ENCODE peak calls at places on chromosomes 4 and X, in five cellular contexts. One of them, this sample, is unnamed.

GRCh38 chr4:186693159-186693815 is 30.4 kb downstream of the FAT1 start:
- DNase-seq in NCI-H82: no peak
- DNase-seq in GM20000: no peak
- DNase-seq in mucosa of gallbladder: peak; percentile 59
- DNase-seq in activated T-helper 9 cell treated with anti-CD3 and anti-CD28 coated beads, Interleukin-2, amount 50 U/mL, for 16 hours: no peak
- DNase-seq in this sample: peak; percentile 69

GRCh38 chr4:186105721-186106335 is 1.3 kb downstream of the FAM149A start:
- DNase-seq in NCI-H82: no peak
- DNase-seq in GM20000: peak; percentile 41
- DNase-seq in mucosa of gallbladder: no peak
- DNase-seq in activated T-helper 9 cell treated with anti-CD3 and anti-CD28 coated beads, Interleukin-2, amount 50 U/mL, for 16 hours: no peak
- DNase-seq in this sample: no peak

GRCh38 chr4:183503497-183504063 is 1.3 kb upstream of the ING2 start:
- DNase-seq in NCI-H82: peak; percentile 66
- DNase-seq in GM20000: peak; percentile 20
- DNase-seq in mucosa of gallbladder: no peak
- DNase-seq in activated T-helper 9 cell treated with anti-CD3 and anti-CD28 coated beads, Interleukin-2, amount 50 U/mL, for 16 hours: no peak
- DNase-seq in this sample: peak; percentile 5

GRCh38 chr4:110394871-110395270 is 81.1 kb upstream of the ENPEP start:
- DNase-seq in NCI-H82: no peak
- DNase-seq in GM20000: no peak
- DNase-seq in mucosa of gallbladder: no peak
- DNase-seq in activated T-helper 9 cell treated with anti-CD3 and anti-CD28 coated beads, Interleukin-2, amount 50 U/mL, for 16 hours: no peak
- DNase-seq in this sample: no peak

GRCh38 chr4:6466756-6467381 is 5.5 kb downstream of the PPP2R2C start:
- DNase-seq in NCI-H82: no peak
- DNase-seq in GM20000: no peak
- DNase-seq in mucosa of gallbladder: no peak
- DNase-seq in activated T-helper 9 cell treated with anti-CD3 and anti-CD28 coated beads, Interleukin-2, amount 50 U/mL, for 16 hours: no peak
- DNase-seq in this sample: no peak

GRCh38 chrX:111095974-111096870 is at the start of gene PAK3:
- DNase-seq in NCI-H82: peak; percentile 88
- DNase-seq in GM20000: no peak
- DNase-seq in mucosa of gallbladder: peak; percentile 18
- DNase-seq in activated T-helper 9 cell treated with anti-CD3 and anti-CD28 coated beads, Interleukin-2, amount 50 U/mL, for 16 hours: peak; percentile 9
- DNase-seq in this sample: peak; percentile 12

GRCh38 chr4:145779319-145779801 is 99.4 kb downstream of the C4orf51 start:
- DNase-seq in NCI-H82: no peak
- DNase-seq in GM20000: no peak
- DNase-seq in mucosa of gallbladder: no peak
- DNase-seq in activated T-helper 9 cell treated with anti-CD3 and anti-CD28 coated beads, Interleukin-2, amount 50 U/mL, for 16 hours: no peak
- DNase-seq in this sample: no peak

GRCh38 chr4:82753238-82753637 is 45.4 kb downstream of the SCD5 start:
- DNase-seq in NCI-H82: no peak
- DNase-seq in GM20000: no peak
- DNase-seq in mucosa of gallbladder: no peak
- DNase-seq in activated T-helper 9 cell treated with anti-CD3 and anti-CD28 coated beads, Interleukin-2, amount 50 U/mL, for 16 hours: no peak
- DNase-seq in this sample: no peak

GRCh38 chr4:158970786-158971185 is 132.1 kb upstream of the RAPGEF2 start:
- DNase-seq in NCI-H82: no peak
- DNase-seq in GM20000: no peak
- DNase-seq in mucosa of gallbladder: no peak
- DNase-seq in activated T-helper 9 cell treated with anti-CD3 and anti-CD28 coated beads, Interleukin-2, amount 50 U/mL, for 16 hours: no peak
- DNase-seq in this sample: no peak

GRCh38 chrX:114611018-114611619 is 27.2 kb downstream of the HTR2C start:
- DNase-seq in NCI-H82: peak; percentile 72
- DNase-seq in GM20000: peak; percentile 6
- DNase-seq in mucosa of gallbladder: peak; percentile 15
- DNase-seq in activated T-helper 9 cell treated with anti-CD3 and anti-CD28 coated beads, Interleukin-2, amount 50 U/mL, for 16 hours: no peak
- DNase-seq in this sample: peak; percentile 33

GRCh38 chr4:122783301-122784215 is 43.1 kb upstream of the FGF2 start:
- DNase-seq in NCI-H82: no peak
- DNase-seq in GM20000: no peak
- DNase-seq in mucosa of gallbladder: peak; percentile 26
- DNase-seq in activated T-helper 9 cell treated with anti-CD3 and anti-CD28 coated beads, Interleukin-2, amount 50 U/mL, for 16 hours: no peak
- DNase-seq in this sample: peak; percentile 73

GRCh38 chr4:113837397-113837796 is 75.9 kb upstream of the CAMK2D start:
- DNase-seq in NCI-H82: peak; percentile 1
- DNase-seq in GM20000: peak; percentile 59
- DNase-seq in mucosa of gallbladder: no peak
- DNase-seq in activated T-helper 9 cell treated with anti-CD3 and anti-CD28 coated beads, Interleukin-2, amount 50 U/mL, for 16 hours: no peak
- DNase-seq in this sample: peak; percentile 79

GRCh38 chr4:74311696-74312313 is 3.5 kb downstream of the EPGN start:
- DNase-seq in NCI-H82: peak; percentile 55
- DNase-seq in GM20000: peak; percentile 16
- DNase-seq in mucosa of gallbladder: peak; percentile 46
- DNase-seq in activated T-helper 9 cell treated with anti-CD3 and anti-CD28 coated beads, Interleukin-2, amount 50 U/mL, for 16 hours: no peak
- DNase-seq in this sample: peak; percentile 49

GRCh38 chrX:1453951-1454785 is 1.5 kb upstream of the ASMTL start:
- DNase-seq in NCI-H82: no peak
- DNase-seq in GM20000: peak; percentile 83
- DNase-seq in mucosa of gallbladder: peak; percentile 88
- DNase-seq in activated T-helper 9 cell treated with anti-CD3 and anti-CD28 coated beads, Interleukin-2, amount 50 U/mL, for 16 hours: peak; percentile 88
- DNase-seq in this sample: peak; percentile 51

GRCh38 chr4:172809998-172810397 is 358.6 kb upstream of the GALNT7 start:
- DNase-seq in NCI-H82: peak; percentile 63
- DNase-seq in GM20000: no peak
- DNase-seq in mucosa of gallbladder: no peak
- DNase-seq in activated T-helper 9 cell treated with anti-CD3 and anti-CD28 coated beads, Interleukin-2, amount 50 U/mL, for 16 hours: no peak
- DNase-seq in this sample: no peak

GRCh38 chr4:182015893-182016292 is 227.3 kb upstream of the TENM3 start:
- DNase-seq in NCI-H82: no peak
- DNase-seq in GM20000: peak; percentile 16
- DNase-seq in mucosa of gallbladder: no peak
- DNase-seq in activated T-helper 9 cell treated with anti-CD3 and anti-CD28 coated beads, Interleukin-2, amount 50 U/mL, for 16 hours: no peak
- DNase-seq in this sample: no peak

GRCh38 chr4:3271131-3271530 is 21.7 kb upstream of the RGS12 start:
- DNase-seq in NCI-H82: no peak
- DNase-seq in GM20000: no peak
- DNase-seq in mucosa of gallbladder: no peak
- DNase-seq in activated T-helper 9 cell treated with anti-CD3 and anti-CD28 coated beads, Interleukin-2, amount 50 U/mL, for 16 hours: no peak
- DNase-seq in this sample: no peak

GRCh38 chr4:23061431-23061830 is 368.7 kb downstream of the GBA3 start:
- DNase-seq in NCI-H82: peak; percentile 1
- DNase-seq in GM20000: no peak
- DNase-seq in mucosa of gallbladder: no peak
- DNase-seq in activated T-helper 9 cell treated with anti-CD3 and anti-CD28 coated beads, Interleukin-2, amount 50 U/mL, for 16 hours: no peak
- DNase-seq in this sample: no peak

GRCh38 chr4:38332699-38333098 is 331.3 kb upstream of the KLF3 start:
- DNase-seq in NCI-H82: peak; percentile 0
- DNase-seq in GM20000: no peak
- DNase-seq in mucosa of gallbladder: no peak
- DNase-seq in activated T-helper 9 cell treated with anti-CD3 and anti-CD28 coated beads, Interleukin-2, amount 50 U/mL, for 16 hours: no peak
- DNase-seq in this sample: no peak